ENCODE peak calls at places on chromosome 18, in ten cellular contexts. B, D, V, T, X, H, W, Z, C and E are unnamed samples.

GRCh38 chr18:2898131-2898640 is 51.4 kb downstream of the EMILIN2 start:
- DNase-seq in B (no peak), D (peak; percentile 54), V (no peak), T (no peak), X (peak; percentile 50), H (no peak), W (no peak), Z (no peak), C (peak; percentile 89), E (no peak)

GRCh38 chr18:49059028-49059670 is 108.4 kb upstream of the SMAD7 start:
- DNase-seq in B (no peak), D (no peak), V (no peak), T (no peak), X (no peak), H (no peak), W (no peak), Z (no peak), C (no peak), E (no peak)

GRCh38 chr18:12479982-12480381 is 72.3 kb downstream of the PRELID3A start:
- DNase-seq in B (no peak), D (no peak), V (no peak), T (no peak), X (no peak), H (no peak), W (no peak), Z (no peak), C (no peak), E (no peak)

GRCh38 chr18:76989647-76990190 is 142.9 kb downstream of the MBP start:
- DNase-seq in B (no peak), D (no peak), V (no peak), T (no peak), X (no peak), H (no peak), W (no peak), Z (no peak), C (no peak), E (no peak)

GRCh38 chr18:55415258-55415871 is 172.6 kb downstream of the TCF4 start:
- DNase-seq in B (peak; percentile 94), D (peak; percentile 85), V (peak; percentile 82), T (peak; percentile 48), X (peak; percentile 73), H (peak; percentile 55), W (peak; percentile 28), Z (peak; percentile 57), C (no peak), E (peak; percentile 86)

GRCh38 chr18:79343567-79344207 is 52.0 kb upstream of the NFATC1 start:
- DNase-seq in B (no peak), D (no peak), V (peak; percentile 17), T (no peak), X (no peak), H (no peak), W (no peak), Z (no peak), C (no peak), E (peak; percentile 46)

GRCh38 chr18:25399554-25399953 is 47.6 kb upstream of the ZNF521 start:
- DNase-seq in B (no peak), D (no peak), V (no peak), T (no peak), X (peak; percentile 15), H (no peak), W (no peak), Z (no peak), C (no peak), E (no peak)

GRCh38 chr18:47719096-47719780 is 211.2 kb downstream of the SMAD2 start:
- DNase-seq in B (no peak), D (no peak), V (no peak), T (no peak), X (no peak), H (no peak), W (no peak), Z (no peak), C (no peak), E (no peak)

GRCh38 chr18:64713284-64713683 is 564.4 kb upstream of the LINC00305 start:
- DNase-seq in B (peak; percentile 54), D (no peak), V (no peak), T (no peak), X (no peak), H (no peak), W (no peak), Z (no peak), C (no peak), E (no peak)

GRCh38 chr18:47075098-47075883 is 39.9 kb upstream of the ELOA2 start:
- DNase-seq in B (no peak), D (peak; percentile 8), V (peak; percentile 9), T (no peak), X (no peak), H (no peak), W (no peak), Z (no peak), C (no peak), E (no peak)

GRCh38 chr18:7749001-7749391 is 181.9 kb downstream of the PTPRM start:
- DNase-seq in B (no peak), D (no peak), V (no peak), T (no peak), X (no peak), H (no peak), W (no peak), Z (no peak), C (no peak), E (no peak)

GRCh38 chr18:56374005-56374655 is 264.3 kb downstream of the TXNL1 start:
- DNase-seq in B (no peak), D (peak; percentile 33), V (no peak), T (no peak), X (no peak), H (no peak), W (no peak), Z (no peak), C (no peak), E (no peak)

GRCh38 chr18:59383831-59384230 is 24.8 kb upstream of the LMAN1 start:
- DNase-seq in B (no peak), D (no peak), V (no peak), T (no peak), X (no peak), H (no peak), W (no peak), Z (no peak), C (no peak), E (no peak)

GRCh38 chr18:11752116-11752911 is 63.2 kb downstream of the GNAL start:
- DNase-seq in B (no peak), D (peak; percentile 32), V (no peak), T (no peak), X (no peak), H (no peak), W (no peak), Z (no peak), C (no peak), E (no peak)

GRCh38 chr18:58196881-58197872 is 153.2 kb downstream of the NEDD4L start:
- DNase-seq in B (peak; percentile 57), D (no peak), V (peak; percentile 38), T (no peak), X (no peak), H (no peak), W (no peak), Z (no peak), C (no peak), E (peak; percentile 47)

GRCh38 chr18:36634573-36635216 is 194.1 kb downstream of the TPGS2 start:
- DNase-seq in B (no peak), D (no peak), V (no peak), T (no peak), X (no peak), H (no peak), W (no peak), Z (no peak), C (no peak), E (no peak)

GRCh38 chr18:74946646-74947045 is 262.3 kb downstream of the PTGR3 start:
- DNase-seq in B (no peak), D (no peak), V (no peak), T (no peak), X (no peak), H (no peak), W (no peak), Z (no peak), C (no peak), E (no peak)

GRCh38 chr18:10085876-10086275 is 172.1 kb downstream of the VAPA start:
- DNase-seq in B (peak; percentile 60), D (no peak), V (peak; percentile 25), T (no peak), X (no peak), H (no peak), W (no peak), Z (no peak), C (no peak), E (no peak)

GRCh38 chr18:39951321-39951720 is 2003.7 kb upstream of the PIK3C3 start:
- DNase-seq in B (no peak), D (peak; percentile 34), V (no peak), T (no peak), X (no peak), H (no peak), W (no peak), Z (no peak), C (no peak), E (no peak)

GRCh38 chr18:59881728-59882685 is 17.8 kb upstream of the PMAIP1 start:
- DNase-seq in B (peak; percentile 67), D (peak; percentile 91), V (peak; percentile 52), T (no peak), X (no peak), H (no peak), W (no peak), Z (no peak), C (no peak), E (no peak)

GRCh38 chr18:46590103-46590502 is 66.9 kb downstream of the LOXHD1 start:
- DNase-seq in B (no peak), D (no peak), V (no peak), T (no peak), X (no peak), H (no peak), W (no peak), Z (no peak), C (no peak), E (no peak)

GRCh38 chr18:28065031-28065792 is 111.7 kb downstream of the CDH2 start:
- DNase-seq in B (no peak), D (peak; percentile 92), V (no peak), T (no peak), X (no peak), H (no peak), W (no peak), Z (no peak), C (no peak), E (no peak)

GRCh38 chr18:57802166-57802868 is 798 bp downstream of the ATP8B1 start:
- DNase-seq in B (no peak), D (no peak), V (no peak), T (no peak), X (no peak), H (no peak), W (peak; percentile 27), Z (no peak), C (no peak), E (no peak)